ENCODE peak calls at places on chromosomes 2 and 18, in seven cellular contexts. Z is HCT116, S is HepG2, E is K562, A is SK-N-SH, R is H1, T is GM12878. O is an unnamed sample.

GRCh38 chr18:52992041-52992440 is 652.0 kb downstream of the DCC start:
- DNase-seq in E (no peak), R (no peak), A (peak; percentile 2), Z (no peak), S (peak; percentile 0), T (no peak), O (peak; percentile 27)

GRCh38 chr2:75516378-75517122 is 44.2 kb downstream of the EVA1A start:
- DNase-seq in S (peak; percentile 99), R (no peak), A (no peak), Z (no peak), E (no peak), T (peak; percentile 34), O (peak; percentile 13)

GRCh38 chr18:5759169-5759568 is 136.2 kb downstream of the TMEM200C start:
- DNase-seq in A (no peak), T (no peak), S (no peak), R (no peak), Z (no peak), E (no peak), O (no peak)

GRCh38 chr2:16330012-16330411 is 335.6 kb downstream of the CYRIA start:
- DNase-seq in E (no peak), R (no peak), S (peak; percentile 15), T (no peak), A (no peak), Z (no peak), O (no peak)

GRCh38 chr2:239831272-239831731 is 193.8 kb downstream of the NDUFA10 start:
- DNase-seq in T (no peak), A (peak; percentile 30), E (no peak), R (peak; percentile 52), Z (no peak), S (no peak), O (no peak)

GRCh38 chr18:3380384-3380961 is 69.5 kb upstream of the TGIF1 start:
- DNase-seq in E (no peak), A (no peak), S (no peak), T (no peak), R (no peak), Z (peak; percentile 24), O (no peak)

GRCh38 chr2:164458801-164459200 is 162.5 kb downstream of the GRB14 start:
- DNase-seq in E (no peak), Z (no peak), T (no peak), A (peak; percentile 44), S (no peak), R (no peak), O (no peak)

GRCh38 chr18:55097406-55098170 is 138.3 kb upstream of the CCDC68 start:
- DNase-seq in T (no peak), A (no peak), S (no peak), E (no peak), Z (no peak), R (no peak), O (no peak)

GRCh38 chr2:1493361-1494126 is 80.3 kb downstream of the TPO start:
- DNase-seq in S (no peak), R (no peak), A (no peak), E (no peak), Z (no peak), T (no peak), O (no peak)

GRCh38 chr2:59076079-59076619 is 835.0 kb upstream of the FANCL start:
- DNase-seq in R (no peak), T (no peak), A (no peak), S (peak; percentile 11), Z (no peak), E (no peak), O (no peak)

GRCh38 chr2:77487074-77487803 is 34.9 kb downstream of the LRRTM4 start:
- DNase-seq in S (no peak), Z (no peak), T (no peak), R (no peak), E (no peak), A (no peak), O (no peak)

GRCh38 chr2:234754126-234754525 is 197.7 kb upstream of the SH3BP4 start:
- DNase-seq in E (no peak), R (no peak), S (no peak), Z (no peak), A (no peak), T (no peak), O (no peak)

GRCh38 chr2:113282747-113283533 is 4.2 kb upstream of the PAX8 start:
- DNase-seq in E (no peak), A (no peak), T (no peak), Z (peak; percentile 61), S (peak; percentile 91), R (peak; percentile 52), O (no peak)

DNA sequence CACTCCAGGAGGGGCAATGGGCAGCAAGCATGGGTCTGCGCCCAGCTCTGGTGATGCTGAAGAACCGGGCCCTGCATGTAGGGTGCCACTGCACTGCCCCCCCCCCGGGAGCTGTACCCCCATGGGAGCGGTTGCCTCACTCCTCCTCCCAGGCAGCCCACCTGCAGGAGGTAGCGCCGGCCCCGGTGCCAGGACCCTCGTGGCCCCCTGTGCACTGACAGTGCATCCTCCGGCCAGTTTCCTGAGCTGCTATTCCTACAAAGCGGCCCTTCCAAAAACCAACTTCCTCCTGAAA is 109.4 kb downstream of the ZNF516 start:
- DNase-seq in S (no peak), Z (no peak), T (no peak), E (no peak), A (no peak), R (no peak), O (no peak)
- TF ChIP-seq JUND in S (no peak), Z (no peak), T (no peak), E (no peak), A (no peak), R (no peak), O (no peak)

GRCh38 chr2:128579825-128580224 is 261.2 kb upstream of the HS6ST1 start:
- DNase-seq in Z (no peak), A (no peak), E (no peak), S (no peak), T (no peak), R (no peak), O (no peak)

GRCh38 chr2:128580988-128581848 is 262.6 kb upstream of the HS6ST1 start:
- DNase-seq in S (no peak), T (no peak), E (no peak), A (no peak), R (no peak), Z (no peak), O (peak; percentile 26)

GRCh38 chr2:128578406-128579385 is 260.0 kb upstream of the HS6ST1 start:
- DNase-seq in Z (no peak), E (no peak), A (no peak), T (no peak), S (no peak), R (no peak), O (no peak)

GRCh38 chr2:128584296-128584900 is 265.7 kb upstream of the HS6ST1 start:
- DNase-seq in S (no peak), R (no peak), A (no peak), E (no peak), Z (no peak), T (no peak), O (no peak)

DNA sequence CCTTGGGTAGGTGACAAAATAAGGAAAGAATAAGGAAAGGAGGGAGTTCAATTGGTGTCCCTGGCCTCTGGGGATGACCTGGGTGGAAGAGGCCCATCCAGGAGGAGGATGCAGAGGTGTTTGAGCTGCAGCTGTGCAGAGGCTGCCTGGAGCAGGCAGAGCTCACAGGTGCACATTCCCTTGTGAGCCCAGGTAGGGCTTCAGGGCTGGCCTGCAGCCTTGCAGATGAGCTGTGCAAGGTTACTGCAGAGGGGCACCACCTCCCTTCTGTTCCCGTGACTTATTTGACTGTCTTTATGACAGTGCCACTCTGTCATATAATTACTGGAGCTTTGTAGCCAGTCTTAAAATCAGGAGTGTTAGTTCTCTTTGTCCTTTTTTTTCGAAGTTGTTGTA is 263.2 kb upstream of the HS6ST1 start:
- DNase-seq in S (no peak), E (no peak), Z (no peak), R (no peak), T (no peak), A (no peak), O (no peak)
- TF ChIP-seq JUND in S (no peak), E (no peak), Z (no peak), R (no peak), T (no peak), A (no peak), O (no peak)

DNA sequence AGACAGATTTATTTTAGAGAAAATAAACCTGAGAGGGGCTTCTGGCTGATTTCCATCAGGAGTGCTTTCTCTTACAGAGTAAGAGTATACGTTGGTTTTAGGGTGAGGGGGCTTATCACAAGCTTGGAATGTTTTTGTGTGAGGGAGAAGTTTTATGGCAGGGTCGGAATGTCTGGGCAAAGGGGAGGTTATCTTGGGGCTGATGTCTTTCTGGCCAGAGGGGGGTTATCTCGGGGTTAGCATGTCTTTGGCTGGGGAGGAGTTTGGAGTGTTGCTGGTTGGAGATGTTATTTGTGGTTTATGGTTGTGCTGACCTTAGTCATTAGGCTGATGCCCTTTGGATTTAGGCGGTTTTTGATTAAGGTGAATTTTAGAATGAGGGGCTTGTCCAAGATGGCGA is 22.1 kb downstream of the PTRHD1 start:
- DNase-seq in Z (no peak), A (no peak), T (no peak), S (no peak), R (no peak), E (no peak), O (no peak)
- TF ChIP-seq JUND in Z (no peak), A (no peak), T (no peak), S (no peak), R (no peak), E (no peak), O (no peak)

GRCh38 chr2:11540996-11541692 is 7.3 kb downstream of the GREB1 start:
- DNase-seq in A (no peak), Z (no peak), E (no peak), S (no peak), R (no peak), T (no peak), O (peak; percentile 81)

GRCh38 chr2:11540148-11540995 is 6.5 kb downstream of the GREB1 start:
- DNase-seq in R (no peak), Z (no peak), T (no peak), A (no peak), E (no peak), S (no peak), O (no peak)

GRCh38 chr2:11537951-11538350 is 4.1 kb downstream of the GREB1 start:
- DNase-seq in R (no peak), A (no peak), Z (no peak), E (no peak), S (no peak), T (no peak), O (no peak)

GRCh38 chr2:11541693-11542274 is 7.9 kb downstream of the GREB1 start:
- DNase-seq in T (no peak), R (no peak), E (no peak), Z (no peak), A (no peak), S (no peak), O (no peak)

DNA sequence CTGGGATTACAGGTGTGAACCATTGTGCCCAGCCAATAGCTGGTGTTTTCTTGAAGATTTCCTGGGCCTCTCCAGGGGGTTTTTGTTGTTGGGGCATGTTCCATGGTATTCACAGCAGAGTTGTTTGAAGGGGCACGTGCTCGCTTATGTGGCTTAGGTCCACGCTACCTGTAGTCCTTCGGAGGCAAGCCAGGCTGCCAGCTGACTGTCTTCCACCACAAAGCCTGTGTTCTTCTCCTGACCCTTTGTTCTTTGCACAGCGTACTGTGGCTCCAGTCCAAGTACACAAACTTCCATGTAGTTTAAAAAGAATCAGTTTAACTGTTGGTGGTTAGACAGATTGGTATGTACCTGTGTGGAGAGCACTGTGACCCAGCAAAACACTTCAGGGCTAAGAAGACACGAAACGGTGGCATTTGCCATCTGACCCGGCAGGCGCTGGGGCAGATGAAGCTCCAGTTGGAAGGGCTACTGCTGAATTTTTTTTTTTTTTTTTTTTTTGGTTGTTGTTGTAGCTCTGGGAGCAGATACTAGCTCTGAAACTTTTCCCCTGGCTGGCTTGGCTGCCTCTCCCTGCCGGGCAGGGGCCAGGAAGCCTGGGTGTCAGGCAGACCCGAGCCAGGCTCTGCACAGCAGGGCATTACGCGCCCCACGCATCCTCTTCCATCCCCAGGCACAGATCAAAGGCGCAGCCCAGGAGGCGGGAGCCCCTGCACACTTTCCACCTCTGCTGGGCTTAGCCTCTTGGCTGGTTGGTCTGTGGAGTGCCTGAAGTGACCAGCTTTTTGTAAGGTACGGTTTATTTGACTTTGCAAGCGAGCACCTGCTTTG is 5.7 kb downstream of the GREB1 start:
- DNase-seq in R (no peak), T (no peak), Z (no peak), A (no peak), S (peak; percentile 96), E (no peak), O (no peak)
- TF ChIP-seq JUND in R (no peak), T (no peak), Z (no peak), A (no peak), S (no peak), E (no peak), O (peak; percentile 69)